ENCODE peak calls at places on chromosomes 16 and 17, in five cellular contexts. D, Q, A, Y and L are unnamed samples.

GRCh38 chr17:80498242-80498919 is 22.0 kb upstream of the NPTX1 start:
- DNase-seq in D (no peak), Q (no peak), A (no peak), Y (no peak), L (no peak)

GRCh38 chr17:62818491-62818890 is 10.4 kb upstream of the MARCHF10 start:
- DNase-seq in D (no peak), Q (no peak), A (no peak), Y (no peak), L (no peak)

GRCh38 chr17:49076575-49077384 is 55.8 kb upstream of the B4GALNT2 start:
- DNase-seq in D (no peak), Q (peak; percentile 45), A (no peak), Y (no peak), L (no peak)

GRCh38 chr16:86814256-86814655 is 235.9 kb downstream of the FOXL1 start:
- DNase-seq in D (no peak), Q (no peak), A (no peak), Y (no peak), L (no peak)

GRCh38 chr17:78789149-78789662 is 7.1 kb upstream of the CYTH1 start:
- DNase-seq in D (no peak), Q (no peak), A (no peak), Y (no peak), L (no peak)

GRCh38 chr17:61597606-61598005 is 6.6 kb upstream of the NACA2 start:
- DNase-seq in D (no peak), Q (no peak), A (no peak), Y (no peak), L (no peak)

GRCh38 chr16:84988328-84989080 is 22.8 kb downstream of the ZDHHC7 start:
- DNase-seq in D (no peak), Q (no peak), A (no peak), Y (no peak), L (no peak)

GRCh38 chr17:40326014-40326831 is 17.2 kb downstream of the RARA start:
- DNase-seq in D (no peak), Q (no peak), A (no peak), Y (no peak), L (no peak)

GRCh38 chr16:50697881-50698767 is 4.7 kb downstream of the NOD2 start:
- DNase-seq in D (no peak), Q (no peak), A (no peak), Y (peak; percentile 65), L (no peak)

GRCh38 chr16:15996432-15997109 is 47.2 kb downstream of the ABCC1 start:
- DNase-seq in D (peak; percentile 50), Q (peak; percentile 99), A (no peak), Y (no peak), L (peak; percentile 65)

GRCh38 chr17:9054146-9054545 is 32.8 kb downstream of the NTN1 start:
- DNase-seq in D (no peak), Q (no peak), A (no peak), Y (no peak), L (no peak)

GRCh38 chr17:17084941-17085340 is 42.7 kb downstream of the MPRIP start:
- DNase-seq in D (no peak), Q (no peak), A (no peak), Y (no peak), L (no peak)

DNA sequence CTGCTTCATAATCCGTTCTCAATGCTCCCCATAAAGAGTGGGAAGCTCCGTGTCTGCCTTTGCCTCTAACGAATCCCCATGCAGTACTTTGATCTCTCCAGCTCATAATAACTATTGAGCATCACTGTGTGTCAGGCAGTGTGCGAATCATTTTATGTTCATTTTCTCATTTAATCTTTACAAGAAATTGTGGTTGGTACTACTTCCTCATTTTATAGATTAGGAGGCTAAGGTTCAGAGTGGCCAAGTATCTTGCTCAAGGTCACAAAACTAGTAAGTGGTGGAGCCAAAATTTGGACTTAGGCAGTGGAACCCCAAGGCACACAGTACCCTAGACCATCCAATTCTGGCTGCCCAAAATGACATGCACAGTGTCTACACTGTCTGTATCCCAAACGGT is 44.8 kb downstream of the ABCC12 start:
- DNase-seq in D (no peak), Q (no peak), A (no peak), Y (no peak), L (no peak)
- H3K27ac ChIP-seq in D (no peak overlapping the region), Q (no peak overlapping the region), A (no peak overlapping the region), Y (no peak overlapping the region), L (no peak overlapping the region)

GRCh38 chr17:74736423-74737298 is at the start of gene RAB37:
- DNase-seq in D (peak; percentile 67), Q (no peak), A (no peak), Y (no peak), L (peak; percentile 47)
- TF ChIP-seq SIN3A in D (no peak), Q (no peak), A (no peak), Y (peak; percentile 23), L (no peak)

DNA sequence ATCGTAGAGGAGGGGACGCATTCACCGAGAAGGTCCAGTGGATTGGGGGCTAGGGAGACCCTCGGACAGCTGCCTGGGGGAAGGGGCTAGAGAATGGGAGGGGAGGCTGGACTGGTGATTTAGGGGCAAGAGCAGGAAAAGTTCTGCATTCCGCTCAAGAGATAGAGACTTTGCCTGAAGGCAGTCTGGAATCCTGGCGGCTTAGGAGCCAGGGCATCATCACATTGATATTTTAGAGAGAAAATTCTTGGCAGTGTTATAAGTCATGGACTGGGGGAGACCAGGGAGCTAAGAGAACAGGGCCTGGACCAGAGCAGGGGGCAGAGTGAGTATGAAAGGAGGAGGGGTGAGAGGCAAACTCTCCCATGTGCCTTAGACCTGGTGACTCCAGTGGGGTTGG is 35.8 kb downstream of the MSI2 start:
- DNase-seq in D (no peak), Q (no peak), A (no peak), Y (no peak), L (no peak)
- H3K27ac ChIP-seq in D (no peak overlapping the region), Q (no peak overlapping the region), A (no peak overlapping the region), Y (no peak overlapping the region), L (peak overlapping the region; percentile 57)

GRCh38 chr16:53864819-53865491 is 161.0 kb downstream of the FTO start:
- DNase-seq in D (no peak), Q (no peak), A (no peak), Y (no peak), L (peak; percentile 58)
- TF ChIP-seq SIN3A in D (no peak), Q (no peak), A (no peak), Y (no peak), L (no peak)